ENCODE peak calls at places on chromosomes 13 and 19, in five cellular contexts. G is hypothalamus, Q is fibroblast of lung, I is NCI-H1092, H is heart right ventricle. J is an unnamed sample.

GRCh38 chr13:48264052-48264451 is 31.0 kb downstream of the ITM2B start:
- DNase-seq in G (no peak), Q (no peak), I (no peak), H (no peak), J (no peak)

GRCh38 chr19:16180611-16181010 is 4.6 kb upstream of the FAM32A start:
- DNase-seq in G (no peak), Q (peak; percentile 70), I (no peak), H (no peak), J (no peak)

GRCh38 chr19:55175117-55175867 is 4.8 kb downstream of the SYT5 start:
- DNase-seq in G (no peak), Q (no peak), I (no peak), H (no peak), J (no peak)

GRCh38 chr13:61180245-61180644 is 235.4 kb downstream of the PCDH20 start:
- DNase-seq in G (no peak), Q (no peak), I (no peak), H (no peak), J (no peak)

GRCh38 chr13:99093997-99094396 is 106.7 kb upstream of the UBAC2 start:
- DNase-seq in G (no peak), Q (no peak), I (no peak), H (no peak), J (no peak)

GRCh38 chr13:100673831-100674362 is 698 bp downstream of the TMTC4 start:
- DNase-seq in G (peak; percentile 86), Q (peak; percentile 88), I (peak; percentile 47), H (peak; percentile 18), J (peak; percentile 43)

GRCh38 chr19:16088351-16088984 is 12.2 kb downstream of the TPM4 start:
- DNase-seq in G (no peak), Q (peak; percentile 69), I (no peak), H (no peak), J (no peak)

GRCh38 chr19:52170863-52171320 is 529 bp downstream of the ZNF836 start:
- DNase-seq in G (peak; percentile 14), Q (no peak), I (no peak), H (peak; percentile 18), J (peak; percentile 86)

GRCh38 chr19:35777961-35778360 is 2.6 kb downstream of the ARHGAP33 start:
- DNase-seq in G (no peak), Q (no peak), I (no peak), H (no peak), J (no peak)

GRCh38 chr19:35417278-35417677 is 30.8 kb upstream of the FFAR2 start:
- DNase-seq in G (no peak), Q (no peak), I (no peak), H (no peak), J (no peak)

GRCh38 chr13:21837841-21838551 is 167.1 kb downstream of the FGF9 start:
- DNase-seq in G (no peak), Q (no peak), I (peak; percentile 39), H (no peak), J (peak; percentile 32)

GRCh38 chr19:7888145-7888825 is at the start of gene LRRC8E:
- DNase-seq in G (no peak), Q (peak; percentile 44), I (no peak), H (no peak), J (no peak)

J was measured in lower leg skin.